ENCODE peak calls at places on chromosomes 7 and 10, in seven cellular contexts. K, U, W, L, V, Y and N are unnamed samples.
A peak's percentile ranks its signal among the peaks of the same experiment; 100 is the strongest.

GRCh38 chr10:47165711-47166404 is 134.1 kb upstream of the GDF10 start:
- DNase-seq in K (peak; percentile 60), U (no peak), W (peak; percentile 68), L (no peak), V (peak; percentile 51), Y (no peak), N (peak; percentile 61)

GRCh38 chr10:95445837-95446347 is 115.3 kb downstream of the SORBS1 start:
- DNase-seq in K (peak; percentile 83), U (no peak), W (peak; percentile 75), L (peak; percentile 80), V (peak; percentile 18), Y (peak; percentile 75), N (peak; percentile 69)

GRCh38 chr10:481636-482035 is 207.8 kb downstream of the DIP2C start:
- DNase-seq in K (no peak), U (no peak), W (no peak), L (no peak), V (no peak), Y (no peak), N (no peak)

GRCh38 chr10:69890065-69890831 is 88.5 kb downstream of the COL13A1 start:
- DNase-seq in K (no peak), U (no peak), W (no peak), L (no peak), V (no peak), Y (no peak), N (no peak)

GRCh38 chr7:26492816-26493215 is 201.2 kb downstream of the SNX10 start:
- DNase-seq in K (no peak), U (no peak), W (no peak), L (no peak), V (no peak), Y (no peak), N (no peak)

GRCh38 chr7:70480913-70481579 is 650.9 kb upstream of the GALNT17 start:
- DNase-seq in K (no peak), U (no peak), W (peak; percentile 21), L (no peak), V (no peak), Y (no peak), N (no peak)

GRCh38 chr7:16562456-16563220 is 36.0 kb downstream of the LRRC72 start:
- DNase-seq in K (no peak), U (no peak), W (no peak), L (no peak), V (no peak), Y (no peak), N (no peak)

GRCh38 chr10:3193751-3194150 is 21.2 kb upstream of the PITRM1 start:
- DNase-seq in K (no peak), U (no peak), W (no peak), L (no peak), V (no peak), Y (no peak), N (no peak)

GRCh38 chr7:128785738-128786137 is 6.0 kb upstream of the CCDC136 start:
- DNase-seq in K (no peak), U (no peak), W (no peak), L (no peak), V (no peak), Y (no peak), N (no peak)

GRCh38 chr7:93150200-93150835 is 2.1 kb upstream of the SAMD9L start:
- DNase-seq in K (peak; percentile 52), U (no peak), W (no peak), L (no peak), V (peak; percentile 24), Y (no peak), N (peak; percentile 4)

GRCh38 chr7:95798401-95798930 is 26.1 kb downstream of the DYNC1I1 start:
- DNase-seq in K (peak; percentile 1), U (no peak), W (no peak), L (no peak), V (no peak), Y (no peak), N (no peak)

GRCh38 chr10:103933557-103934121 is 15.7 kb upstream of the STN1 start:
- DNase-seq in K (no peak), U (no peak), W (no peak), L (no peak), V (no peak), Y (no peak), N (no peak)

GRCh38 chr7:31027161-31027965 is 24.7 kb upstream of the ADCYAP1R1 start:
- DNase-seq in K (peak; percentile 10), U (peak; percentile 16), W (no peak), L (no peak), V (no peak), Y (no peak), N (peak; percentile 1)

GRCh38 chr10:124728071-124728829 is 15.9 kb downstream of the FAM53B start:
- DNase-seq in K (peak; percentile 56), U (no peak), W (no peak), L (no peak), V (no peak), Y (peak; percentile 33), N (peak; percentile 80)

GRCh38 chr7:129767120-129768011 is 155.8 kb downstream of the NRF1 start:
- DNase-seq in K (no peak), U (no peak), W (no peak), L (no peak), V (no peak), Y (no peak), N (no peak)

GRCh38 chr10:78502208-78502943 is 468.7 kb downstream of the RPS24 start:
- DNase-seq in K (peak; percentile 39), U (no peak), W (no peak), L (no peak), V (no peak), Y (no peak), N (peak; percentile 44)

GRCh38 chr7:93156884-93157283 is 8.7 kb upstream of the SAMD9L start:
- DNase-seq in K (no peak), U (no peak), W (no peak), L (no peak), V (no peak), Y (peak; percentile 51), N (no peak)

GRCh38 chr10:43824934-43825333 is 176.3 kb upstream of the ZNF32 start:
- DNase-seq in K (peak; percentile 92), U (no peak), W (peak; percentile 67), L (no peak), V (no peak), Y (no peak), N (peak; percentile 89)

GRCh38 chr7:140304071-140304799 is 94.1 kb downstream of the SLC37A3 start:
- DNase-seq in K (peak; percentile 47), U (peak; percentile 37), W (no peak), L (no peak), V (no peak), Y (peak; percentile 63), N (peak; percentile 28)

GRCh38 chr7:91929463-91929862 is 11.2 kb upstream of the AKAP9 start:
- DNase-seq in K (no peak), U (no peak), W (no peak), L (no peak), V (no peak), Y (no peak), N (no peak)

GRCh38 chr10:132785433-132786278 is at the start of gene NKX6-2:
- DNase-seq in K (peak; percentile 9), U (no peak), W (no peak), L (no peak), V (no peak), Y (no peak), N (no peak)

GRCh38 chr10:52424343-52424742 is 110.3 kb downstream of the DKK1 start:
- DNase-seq in K (peak; percentile 18), U (no peak), W (no peak), L (no peak), V (no peak), Y (no peak), N (peak; percentile 56)

GRCh38 chr10:96017227-96017687 is 26.1 kb upstream of the CCNJ start:
- DNase-seq in K (peak; percentile 66), U (peak; percentile 9), W (no peak), L (peak; percentile 51), V (peak; percentile 9), Y (peak; percentile 77), N (peak; percentile 90)

GRCh38 chr10:84715911-84716310 is 387.5 kb downstream of the CCSER2 start:
- DNase-seq in K (peak; percentile 7), U (no peak), W (no peak), L (peak; percentile 31), V (no peak), Y (no peak), N (no peak)

DNA sequence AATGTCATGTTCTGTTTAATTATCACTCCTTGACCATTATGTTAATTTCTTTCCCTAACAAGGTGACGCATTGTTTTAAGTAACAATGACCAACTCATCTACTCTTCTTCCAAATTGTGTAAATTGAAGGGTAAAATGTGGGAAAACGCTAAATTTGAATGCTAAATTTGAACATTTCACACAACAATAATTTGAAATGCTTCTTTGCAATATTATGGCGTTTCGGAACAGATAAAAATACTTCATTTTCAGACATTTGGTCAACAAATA is 29.2 kb upstream of the KMT2C start:
- DNase-seq in K (no peak), U (no peak), W (no peak), L (no peak), V (no peak), Y (no peak), N (no peak)
- H3K4me3 ChIP-seq in K (peak overlapping the region; percentile 78), U (peak overlapping the region; percentile 98), W (peak overlapping the region; percentile 93), L (peak overlapping the region; percentile 85), V (peak overlapping the region; percentile 91), Y (peak overlapping the region; percentile 87), N (peak overlapping the region; percentile 74)

GRCh38 chr7:2281556-2281955 is 32.7 kb downstream of the SNX8 start:
- DNase-seq in K (peak; percentile 69), U (no peak), W (no peak), L (no peak), V (no peak), Y (no peak), N (peak; percentile 66)
- H3K4me3 ChIP-seq in K (no peak overlapping the region), U (no peak overlapping the region), W (no peak overlapping the region), L (no peak overlapping the region), V (no peak overlapping the region), Y (no peak overlapping the region), N (no peak overlapping the region)

DNA sequence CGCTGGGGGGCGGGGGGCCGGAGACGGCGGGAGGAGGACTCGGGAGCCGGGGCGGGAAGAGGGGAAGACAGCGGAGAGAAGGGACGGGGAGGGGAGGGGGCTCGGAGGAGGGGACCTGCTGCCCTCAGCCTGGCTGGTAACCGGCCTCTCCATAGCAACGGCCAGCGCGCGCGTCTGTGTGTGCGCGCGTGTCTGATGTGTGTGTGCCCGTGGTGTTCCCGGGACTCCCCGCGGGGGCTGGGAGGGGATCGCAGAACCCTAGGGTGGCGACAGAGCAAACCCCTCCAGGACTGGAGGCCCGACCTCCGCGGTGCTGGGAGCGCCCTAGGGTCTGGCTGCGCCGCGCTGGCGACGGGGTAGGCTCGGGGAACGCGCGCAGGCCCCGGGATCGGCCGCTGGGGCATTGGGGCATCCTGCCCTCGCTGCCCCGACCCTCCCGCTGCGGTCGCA is 356.3 kb downstream of the DNAJB6 start:
- DNase-seq in K (no peak), U (no peak), W (no peak), L (no peak), V (no peak), Y (no peak), N (no peak)
- H3K4me3 ChIP-seq in K (no peak overlapping the region), U (no peak overlapping the region), W (no peak overlapping the region), L (no peak overlapping the region), V (no peak overlapping the region), Y (no peak overlapping the region), N (no peak overlapping the region)

DNA sequence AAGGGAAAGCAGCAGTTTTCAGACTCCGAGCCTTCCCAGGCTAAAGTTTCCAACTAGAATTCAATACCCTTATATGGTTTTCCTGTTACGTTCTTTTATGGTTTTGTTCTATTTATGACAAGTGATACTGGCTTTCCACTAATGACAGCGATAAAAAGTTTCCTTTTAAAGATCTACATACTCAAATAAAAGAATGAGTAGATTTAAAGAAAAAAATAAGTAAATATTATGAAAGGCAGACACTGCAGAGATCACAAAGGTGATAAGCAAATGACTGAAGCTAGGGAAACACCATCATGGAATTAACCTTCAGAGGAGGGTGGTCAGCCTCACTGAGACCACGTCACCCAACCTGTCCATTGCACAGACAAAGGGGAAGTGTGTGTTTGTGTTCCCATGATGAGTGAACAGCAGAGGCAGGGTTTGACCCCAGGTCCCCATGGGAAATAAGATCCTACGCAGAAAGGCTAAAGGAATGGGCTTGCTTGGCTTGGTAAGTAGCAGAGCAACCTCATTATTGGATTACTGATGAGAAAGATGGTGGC is 4.0 kb downstream of the VSIR start:
- DNase-seq in K (peak; percentile 38), U (peak; percentile 48), W (no peak), L (no peak), V (no peak), Y (no peak), N (peak; percentile 72)
- H3K4me3 ChIP-seq in K (no peak overlapping the region), U (peak overlapping the region; percentile 16), W (no peak overlapping the region), L (no peak overlapping the region), V (no peak overlapping the region), Y (peak overlapping the region; percentile 36), N (peak overlapping the region; percentile 44)